ENCODE peak calls at places on chromosomes 11 and 22, in four cellular contexts. One of them, this sample, is unnamed.

GRCh38 chr11:3022982-3023381 is 30.9 kb upstream of the NAP1L4 start:
- DNase-seq in heart right ventricle: no peak
- DNase-seq in fibroblast of the aortic adventitia: peak
- DNase-seq in foreskin fibroblast: peak
- DNase-seq in this sample: no peak

GRCh38 chr22:36249160-36249559 is 3.8 kb upstream of the APOL1 start:
- DNase-seq in heart right ventricle: no peak
- DNase-seq in fibroblast of the aortic adventitia: no peak
- DNase-seq in foreskin fibroblast: no peak
- DNase-seq in this sample: no peak

GRCh38 chr11:125494987-125495725 is 909 bp downstream of the FEZ1 start:
- DNase-seq in heart right ventricle: peak
- DNase-seq in fibroblast of the aortic adventitia: peak
- DNase-seq in foreskin fibroblast: peak
- DNase-seq in this sample: peak

GRCh38 chr11:65559535-65559934 is 1.4 kb upstream of the LTBP3 start:
- DNase-seq in heart right ventricle: no peak
- DNase-seq in fibroblast of the aortic adventitia: no peak
- DNase-seq in foreskin fibroblast: no peak
- DNase-seq in this sample: no peak

GRCh38 chr11:77101043-77101537 is 1.6 kb upstream of the OMP start:
- DNase-seq in heart right ventricle: no peak
- DNase-seq in fibroblast of the aortic adventitia: no peak
- DNase-seq in foreskin fibroblast: peak
- DNase-seq in this sample: peak

GRCh38 chr11:67520856-67521824 is 2.1 kb downstream of the CABP2 start:
- DNase-seq in heart right ventricle: no peak
- DNase-seq in fibroblast of the aortic adventitia: no peak
- DNase-seq in foreskin fibroblast: no peak
- DNase-seq in this sample: no peak

GRCh38 chr11:27696112-27696511 is 4.1 kb downstream of the BDNF start:
- DNase-seq in heart right ventricle: no peak
- DNase-seq in fibroblast of the aortic adventitia: no peak
- DNase-seq in foreskin fibroblast: peak
- DNase-seq in this sample: no peak

GRCh38 chr11:123517559-123518364 is 87.7 kb downstream of the GRAMD1B start:
- DNase-seq in heart right ventricle: no peak
- DNase-seq in fibroblast of the aortic adventitia: no peak
- DNase-seq in foreskin fibroblast: no peak
- DNase-seq in this sample: peak

GRCh38 chr22:49946612-49947295 is 13.8 kb upstream of the PIM3 start:
- DNase-seq in heart right ventricle: no peak
- DNase-seq in fibroblast of the aortic adventitia: no peak
- DNase-seq in foreskin fibroblast: no peak
- DNase-seq in this sample: no peak

GRCh38 chr11:128632151-128632791 is 44.9 kb upstream of the ETS1 start:
- DNase-seq in heart right ventricle: no peak
- DNase-seq in fibroblast of the aortic adventitia: peak
- DNase-seq in foreskin fibroblast: peak
- DNase-seq in this sample: peak

GRCh38 chr11:765025-765801 is 12.1 kb downstream of the GATD1 start:
- DNase-seq in heart right ventricle: no peak
- DNase-seq in fibroblast of the aortic adventitia: peak
- DNase-seq in foreskin fibroblast: peak
- DNase-seq in this sample: peak

GRCh38 chr11:93054881-93055280 is 85.4 kb downstream of the MTNR1B start:
- DNase-seq in heart right ventricle: no peak
- DNase-seq in fibroblast of the aortic adventitia: peak
- DNase-seq in foreskin fibroblast: peak
- DNase-seq in this sample: no peak

GRCh38 chr11:77669848-77670511 is 32.4 kb upstream of the CLNS1A start:
- DNase-seq in heart right ventricle: no peak
- DNase-seq in fibroblast of the aortic adventitia: peak
- DNase-seq in foreskin fibroblast: peak
- DNase-seq in this sample: no peak

GRCh38 chr22:49735411-49736311 is 92.0 kb downstream of the BRD1 start:
- DNase-seq in heart right ventricle: no peak
- DNase-seq in fibroblast of the aortic adventitia: no peak
- DNase-seq in foreskin fibroblast: peak
- DNase-seq in this sample: no peak

GRCh38 chr22:49995413-49996191 is 17.0 kb downstream of the IL17REL start:
- DNase-seq in heart right ventricle: no peak
- DNase-seq in fibroblast of the aortic adventitia: no peak
- DNase-seq in foreskin fibroblast: no peak
- DNase-seq in this sample: no peak

GRCh38 chr11:57599381-57599780 is 1.9 kb downstream of the SERPING1 start:
- DNase-seq in heart right ventricle: no peak
- DNase-seq in fibroblast of the aortic adventitia: peak
- DNase-seq in foreskin fibroblast: peak
- DNase-seq in this sample: no peak

GRCh38 chr11:114059278-114059983 is at the start of gene ZBTB16:
- DNase-seq in heart right ventricle: peak
- DNase-seq in fibroblast of the aortic adventitia: no peak
- DNase-seq in foreskin fibroblast: peak
- DNase-seq in this sample: peak

GRCh38 chr11:69000831-69001245 is 12.2 kb downstream of the MRGPRF start:
- DNase-seq in heart right ventricle: no peak
- DNase-seq in fibroblast of the aortic adventitia: peak
- DNase-seq in foreskin fibroblast: peak
- DNase-seq in this sample: no peak

GRCh38 chr11:121591405-121592033 is 138.8 kb upstream of the SORL1-AS1 start:
- DNase-seq in heart right ventricle: peak
- DNase-seq in fibroblast of the aortic adventitia: peak
- DNase-seq in foreskin fibroblast: peak
- DNase-seq in this sample: peak

GRCh38 chr11:2599561-2600189 is 100.1 kb downstream of the KCNQ1OT1 start:
- DNase-seq in heart right ventricle: no peak
- DNase-seq in fibroblast of the aortic adventitia: no peak
- DNase-seq in foreskin fibroblast: no peak
- DNase-seq in this sample: no peak

GRCh38 chr11:24356501-24356900 is 140.4 kb upstream of the LUZP2 start:
- DNase-seq in heart right ventricle: no peak
- DNase-seq in fibroblast of the aortic adventitia: no peak
- DNase-seq in foreskin fibroblast: no peak
- DNase-seq in this sample: no peak

GRCh38 chr11:126484266-126484665 is 128.8 kb downstream of the ST3GAL4 start:
- DNase-seq in heart right ventricle: no peak
- DNase-seq in fibroblast of the aortic adventitia: peak
- DNase-seq in foreskin fibroblast: peak
- DNase-seq in this sample: no peak

GRCh38 chr11:43574949-43575915 is 105.3 kb upstream of the HSD17B12 start:
- DNase-seq in heart right ventricle: no peak
- DNase-seq in fibroblast of the aortic adventitia: peak
- DNase-seq in foreskin fibroblast: peak
- DNase-seq in this sample: peak

GRCh38 chr11:44658451-44658850 is 68.3 kb upstream of the TSPAN18 start:
- DNase-seq in heart right ventricle: no peak
- DNase-seq in fibroblast of the aortic adventitia: no peak
- DNase-seq in foreskin fibroblast: no peak
- DNase-seq in this sample: peak

GRCh38 chr22:49330421-49331222 is 497.1 kb downstream of the BRD1 start:
- DNase-seq in heart right ventricle: no peak
- DNase-seq in fibroblast of the aortic adventitia: no peak
- DNase-seq in foreskin fibroblast: no peak
- DNase-seq in this sample: peak

GRCh38 chr11:14645247-14645912 is 1.8 kb downstream of the PDE3B start:
- DNase-seq in heart right ventricle: no peak
- DNase-seq in fibroblast of the aortic adventitia: peak
- DNase-seq in foreskin fibroblast: peak
- DNase-seq in this sample: peak

GRCh38 chr11:19092342-19092741 is 24.6 kb upstream of the ZDHHC13 start:
- DNase-seq in heart right ventricle: no peak
- DNase-seq in fibroblast of the aortic adventitia: no peak
- DNase-seq in foreskin fibroblast: no peak
- DNase-seq in this sample: no peak

GRCh38 chr11:65043881-65044501 is 3.0 kb downstream of the SAC3D1 start:
- DNase-seq in heart right ventricle: peak
- DNase-seq in fibroblast of the aortic adventitia: peak
- DNase-seq in foreskin fibroblast: peak
- DNase-seq in this sample: no peak

GRCh38 chr11:991711-992307 is 44.7 kb downstream of the MUC6 start:
- DNase-seq in heart right ventricle: no peak
- DNase-seq in fibroblast of the aortic adventitia: no peak
- DNase-seq in foreskin fibroblast: no peak
- DNase-seq in this sample: no peak

GRCh38 chr22:29313126-29314071 is 2.1 kb downstream of the RASL10A start:
- DNase-seq in heart right ventricle: no peak
- DNase-seq in fibroblast of the aortic adventitia: peak
- DNase-seq in foreskin fibroblast: peak
- DNase-seq in this sample: peak
- TF ChIP-seq CTCF in heart right ventricle: peak
- TF ChIP-seq CTCF in fibroblast of the aortic adventitia: peak
- TF ChIP-seq CTCF in foreskin fibroblast: peak
- TF ChIP-seq CTCF in this sample: peak

GRCh38 chr22:39288135-39288898 is 31.1 kb downstream of the RPL3 start:
- DNase-seq in heart right ventricle: no peak
- DNase-seq in fibroblast of the aortic adventitia: no peak
- DNase-seq in foreskin fibroblast: no peak
- DNase-seq in this sample: no peak

GRCh38 chr22:39291501-39291900 is 27.9 kb downstream of the RPL3 start:
- DNase-seq in heart right ventricle: no peak
- DNase-seq in fibroblast of the aortic adventitia: no peak
- DNase-seq in foreskin fibroblast: no peak
- DNase-seq in this sample: no peak

GRCh38 chr22:39290248-39290720 is 29.1 kb downstream of the RPL3 start:
- DNase-seq in heart right ventricle: no peak
- DNase-seq in fibroblast of the aortic adventitia: no peak
- DNase-seq in foreskin fibroblast: no peak
- DNase-seq in this sample: no peak

GRCh38 chr22:39290724-39291161 is 28.7 kb downstream of the RPL3 start:
- DNase-seq in heart right ventricle: peak
- DNase-seq in fibroblast of the aortic adventitia: peak
- DNase-seq in foreskin fibroblast: peak
- DNase-seq in this sample: no peak

GRCh38 chr22:39289445-39290247 is 29.8 kb downstream of the RPL3 start:
- DNase-seq in heart right ventricle: no peak
- DNase-seq in fibroblast of the aortic adventitia: no peak
- DNase-seq in foreskin fibroblast: no peak
- DNase-seq in this sample: no peak
- TF ChIP-seq CTCF in heart right ventricle: no peak
- TF ChIP-seq CTCF in fibroblast of the aortic adventitia: no peak
- TF ChIP-seq CTCF in foreskin fibroblast: no peak
- TF ChIP-seq CTCF in this sample: no peak

DNA sequence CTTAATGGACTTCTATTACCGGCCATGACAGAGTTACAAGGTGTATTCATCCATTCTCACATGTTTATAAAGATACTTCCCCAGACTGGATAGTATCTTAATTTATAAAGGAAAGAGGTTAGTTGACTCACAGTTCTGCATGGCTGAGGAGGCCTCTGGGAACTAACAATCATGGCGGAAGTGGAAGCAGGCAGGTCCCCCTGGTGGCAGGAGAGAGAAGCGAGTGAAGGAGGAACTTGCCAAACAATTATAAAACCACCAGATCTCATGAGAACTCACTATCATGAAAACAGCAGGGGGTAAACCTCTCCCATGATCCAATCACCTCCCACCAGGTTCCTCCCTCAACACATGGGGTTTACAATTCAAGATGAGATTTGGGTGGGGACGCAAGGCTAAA is 170.0 kb upstream of the PDGFD start:
- DNase-seq in heart right ventricle: no peak
- DNase-seq in fibroblast of the aortic adventitia: no peak
- DNase-seq in foreskin fibroblast: no peak
- DNase-seq in this sample: no peak
- TF ChIP-seq CTCF in heart right ventricle: no peak
- TF ChIP-seq CTCF in fibroblast of the aortic adventitia: peak
- TF ChIP-seq CTCF in foreskin fibroblast: peak
- TF ChIP-seq CTCF in this sample: peak

DNA sequence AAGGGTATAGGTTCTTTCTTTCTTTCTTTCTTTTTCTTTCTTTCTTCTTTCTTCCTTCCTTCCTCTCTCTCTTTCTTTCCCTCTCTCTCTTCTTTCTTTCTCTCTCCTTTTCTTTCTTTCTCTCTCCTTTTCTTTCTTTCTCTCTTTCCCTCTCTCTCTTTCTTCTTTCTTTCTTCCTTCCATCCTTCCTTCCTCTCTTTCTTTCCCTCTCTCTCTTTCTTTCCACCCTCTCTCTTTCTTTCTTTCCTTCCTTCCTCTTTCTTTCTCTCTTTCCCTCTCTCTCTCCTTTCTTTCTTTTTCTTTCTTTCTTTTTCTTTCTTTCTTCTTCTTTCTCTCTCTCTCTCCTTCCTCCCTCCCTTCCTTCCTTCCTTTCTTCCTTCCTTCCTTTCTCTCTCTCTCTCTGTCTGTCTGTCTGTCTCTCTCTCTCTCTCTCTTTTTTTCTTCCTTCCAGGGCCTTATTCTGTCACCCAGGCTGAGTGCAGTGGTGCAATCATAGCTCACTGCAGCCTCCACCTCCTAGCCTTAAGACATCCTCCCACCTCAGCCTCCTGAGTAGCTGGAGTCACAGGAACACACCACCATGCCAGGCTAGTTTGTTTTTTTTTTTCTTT is 26.8 kb downstream of the LIF start:
- DNase-seq in heart right ventricle: no peak
- DNase-seq in fibroblast of the aortic adventitia: no peak
- DNase-seq in foreskin fibroblast: no peak
- DNase-seq in this sample: no peak
- TF ChIP-seq CTCF in heart right ventricle: no peak
- TF ChIP-seq CTCF in fibroblast of the aortic adventitia: no peak
- TF ChIP-seq CTCF in foreskin fibroblast: no peak
- TF ChIP-seq CTCF in this sample: no peak

GRCh38 chr11:87114093-87114492 is 76.4 kb downstream of the TMEM135 start:
- DNase-seq in heart right ventricle: no peak
- DNase-seq in fibroblast of the aortic adventitia: peak
- DNase-seq in foreskin fibroblast: no peak
- DNase-seq in this sample: no peak
- TF ChIP-seq CTCF in heart right ventricle: no peak
- TF ChIP-seq CTCF in fibroblast of the aortic adventitia: no peak
- TF ChIP-seq CTCF in foreskin fibroblast: no peak
- TF ChIP-seq CTCF in this sample: no peak

DNA sequence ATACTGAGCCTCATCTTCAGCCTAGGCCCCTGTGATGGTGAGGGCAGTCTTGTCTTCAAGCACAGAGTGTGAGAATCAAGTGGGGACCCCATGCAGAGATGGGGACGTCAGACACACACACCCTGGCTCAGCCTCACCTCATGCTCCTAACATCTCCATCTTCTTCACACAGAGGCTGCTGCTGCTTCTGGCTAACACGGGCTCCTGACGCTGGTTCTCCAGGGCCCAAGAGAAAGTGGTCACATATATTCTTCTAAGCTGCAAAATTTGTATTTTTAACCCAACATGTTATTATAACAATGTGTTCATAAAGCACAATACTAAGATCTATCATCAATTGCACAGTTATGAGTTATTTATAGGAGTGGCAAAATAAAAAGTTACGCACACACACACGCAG is 101.2 kb downstream of the VPREB1 start:
- DNase-seq in heart right ventricle: no peak
- DNase-seq in fibroblast of the aortic adventitia: no peak
- DNase-seq in foreskin fibroblast: no peak
- DNase-seq in this sample: no peak
- TF ChIP-seq CTCF in heart right ventricle: no peak
- TF ChIP-seq CTCF in fibroblast of the aortic adventitia: no peak
- TF ChIP-seq CTCF in foreskin fibroblast: no peak
- TF ChIP-seq CTCF in this sample: no peak